ENCODE peak calls at places on chromosomes 13 and 19, in nine cellular contexts. T, J, M, P, K, A, C, Q and E are unnamed samples.

GRCh38 chr19:2719910-2720776 is 1.0 kb downstream of the DIRAS1 start:
- DNase-seq in M (peak; percentile 22), K (peak; percentile 9), T (peak; percentile 53), A (no peak), Q (peak; percentile 32), P (no peak), C (no peak), J (no peak), E (no peak)

GRCh38 chr19:58010507-58010906 is 7.9 kb upstream of the ZNF606 start:
- DNase-seq in Q (no peak), M (no peak), J (no peak), P (no peak), A (no peak), K (no peak), C (no peak), T (no peak), E (no peak)

GRCh38 chr13:44629465-44630183 is 53.5 kb upstream of the TSC22D1 start:
- DNase-seq in T (no peak), C (no peak), J (no peak), M (peak; percentile 29), A (no peak), K (no peak), Q (peak; percentile 59), P (no peak), E (no peak)

GRCh38 chr19:28239270-28239669 is 973.7 kb downstream of the UQCRFS1 start:
- DNase-seq in P (no peak), K (no peak), Q (no peak), M (peak; percentile 22), J (no peak), A (no peak), T (no peak), C (no peak), E (no peak)

GRCh38 chr13:88958821-88959220 is 1287.7 kb downstream of the SLITRK5 start:
- DNase-seq in K (no peak), P (no peak), J (no peak), M (peak; percentile 10), C (no peak), T (no peak), A (no peak), Q (no peak), E (no peak)

GRCh38 chr13:23778879-23779278 is 110.3 kb downstream of the MIPEP start:
- DNase-seq in A (no peak), T (no peak), P (no peak), J (no peak), K (no peak), Q (peak; percentile 74), C (no peak), M (peak; percentile 97), E (no peak)

GRCh38 chr19:45336696-45337251 is 3.8 kb upstream of the KLC3 start:
- DNase-seq in J (no peak), T (no peak), M (no peak), K (no peak), A (no peak), P (no peak), C (no peak), Q (no peak), E (no peak)

GRCh38 chr13:79128158-79128557 is 277.9 kb downstream of the RBM26 start:
- DNase-seq in T (no peak), A (no peak), P (no peak), J (no peak), M (peak; percentile 54), C (no peak), K (no peak), Q (peak; percentile 88), E (no peak)

GRCh38 chr19:7669641-7670040 is 792 bp downstream of the RETN start:
- DNase-seq in Q (no peak), T (no peak), J (no peak), A (no peak), M (no peak), C (no peak), K (no peak), P (no peak), E (no peak)

GRCh38 chr13:23709521-23709920 is 139.3 kb downstream of the TNFRSF19 start:
- DNase-seq in T (no peak), K (no peak), Q (peak; percentile 15), M (peak; percentile 36), A (no peak), P (no peak), J (no peak), C (no peak), E (no peak)

GRCh38 chr19:34393629-34394028 is 10.6 kb upstream of the PDCD2L start:
- DNase-seq in J (no peak), A (no peak), T (no peak), Q (no peak), P (no peak), M (no peak), K (no peak), C (no peak), E (no peak)

GRCh38 chr13:80454245-80454644 is 113.3 kb upstream of the SPRY2 start:
- DNase-seq in J (no peak), C (no peak), K (no peak), P (no peak), M (peak; percentile 89), Q (peak; percentile 68), A (no peak), T (no peak), E (no peak)

GRCh38 chr13:89577301-89577700 is 1770.2 kb upstream of the MIR17HG start:
- DNase-seq in Q (no peak), J (no peak), T (no peak), M (no peak), P (no peak), K (no peak), A (no peak), C (no peak), E (no peak)

GRCh38 chr19:6066661-6067646 is 43.3 kb downstream of the RFX2 start:
- DNase-seq in Q (peak; percentile 75), P (peak; percentile 98), M (peak; percentile 91), J (no peak), K (peak; percentile 19), T (peak; percentile 99), C (no peak), A (peak; percentile 94), E (peak; percentile 91)

GRCh38 chr19:17159466-17160393 is 55.4 kb upstream of the USE1 start:
- DNase-seq in T (no peak), C (no peak), P (no peak), M (peak; percentile 8), Q (no peak), A (peak; percentile 44), J (no peak), K (no peak), E (no peak)

GRCh38 chr19:48419158-48419920 is 25.9 kb downstream of the GRIN2D start:
- DNase-seq in A (no peak), K (peak; percentile 27), Q (no peak), P (no peak), M (peak; percentile 57), T (peak; percentile 42), J (peak; percentile 60), C (peak; percentile 63), E (peak; percentile 75)

GRCh38 chr13:77530870-77531269 is 4.6 kb upstream of the SCEL start:
- DNase-seq in P (no peak), K (no peak), T (no peak), A (no peak), C (no peak), Q (no peak), J (no peak), M (no peak), E (no peak)

GRCh38 chr13:113016526-113017295 is 47.7 kb downstream of the MCF2L start:
- DNase-seq in P (no peak), K (no peak), T (no peak), J (no peak), C (no peak), M (no peak), Q (no peak), A (no peak), E (no peak)

GRCh38 chr19:42253245-42254082 is 1.5 kb downstream of the ERF start:
- DNase-seq in Q (peak; percentile 36), C (peak; percentile 50), J (peak; percentile 44), P (no peak), T (peak; percentile 59), A (peak; percentile 72), K (peak; percentile 81), M (peak; percentile 36), E (peak; percentile 73)

GRCh38 chr13:93146584-93147292 is 79.9 kb upstream of the GPC6 start:
- DNase-seq in Q (peak; percentile 69), J (no peak), M (peak; percentile 93), T (no peak), K (no peak), A (no peak), P (no peak), C (no peak), E (no peak)

GRCh38 chr13:104868806-104869205 is 1666.7 kb downstream of the EFNB2 start:
- DNase-seq in M (no peak), K (no peak), C (no peak), T (no peak), P (no peak), Q (no peak), A (no peak), J (no peak), E (no peak)